ENCODE peak calls at places on chromosome 19, in six cellular contexts. B is stimulated activated CD4-positive, alpha-beta T cell treated with anti-CD3 and anti-CD28 coated beads, Interleukin-12 subunit alpha, Interleukin-12 subunit beta, amount 100 ng/mL, for 24 hours; E is effector CD4-positive, alpha-beta T cell; W is NCI-H2171; X is upper lobe of right lung; S is psoas muscle. A is an unnamed sample.

GRCh38 chr19:34985249-34986022 is 14.7 kb upstream of the GRAMD1A start:
- DNase-seq in B (no peak), E (no peak), W (no peak), X (no peak), S (peak), A (peak)

GRCh38 chr19:2129892-2130770 is 21.2 kb downstream of the AP3D1 start:
- DNase-seq in B (no peak), E (no peak), W (no peak), X (no peak), S (no peak), A (no peak)

GRCh38 chr19:47157455-47158321 is 27.1 kb downstream of the SAE1 start:
- DNase-seq in B (no peak), E (peak), W (no peak), X (no peak), S (peak), A (no peak)

GRCh38 chr19:2983351-2984195 is 6.2 kb downstream of the TLE6 start:
- DNase-seq in B (no peak), E (no peak), W (no peak), X (peak), S (peak), A (no peak)

GRCh38 chr19:17292301-17293074 is 10.7 kb downstream of the ABHD8 start:
- DNase-seq in B (peak), E (peak), W (no peak), X (peak), S (peak), A (peak)

GRCh38 chr19:35790981-35791813 is 15.8 kb downstream of the ARHGAP33 start:
- DNase-seq in B (no peak), E (no peak), W (no peak), X (peak), S (no peak), A (peak)

GRCh38 chr19:29745253-29745652 is 30.2 kb upstream of the C19orf12 start:
- DNase-seq in B (no peak), E (no peak), W (no peak), X (no peak), S (no peak), A (no peak)

GRCh38 chr19:45437328-45437727 is 13.6 kb upstream of the ERCC1 start:
- DNase-seq in B (no peak), E (no peak), W (no peak), X (no peak), S (no peak), A (no peak)

GRCh38 chr19:36528921-36529518 is 949 bp upstream of the ZNF260 start:
- DNase-seq in B (peak), E (no peak), W (no peak), X (no peak), S (no peak), A (peak)

GRCh38 chr19:6744381-6745288 is 5.2 kb downstream of the TRIP10 start:
- DNase-seq in B (no peak), E (no peak), W (peak), X (peak), S (peak), A (no peak)

GRCh38 chr19:52336976-52337375 is 933 bp downstream of the ZNF610 start:
- DNase-seq in B (no peak), E (no peak), W (no peak), X (no peak), S (no peak), A (no peak)

A was measured in NCI-H524.